ENCODE peak calls at places on chromosomes 4 and X, in seven cellular contexts. B is PC-3, K is Karpas-422, W is neuronal stem cell, Y is MM.1S, Z is mammary epithelial cell, P is fibroblast of lung. O is an unnamed sample.

GRCh38 chr4:90727938-90728337 is 600.7 kb downstream of the CCSER1 start:
- DNase-seq in Z (peak; percentile 43), B (peak; percentile 88), K (no peak), P (peak; percentile 40), W (peak; percentile 31), Y (no peak), O (peak; percentile 35)

GRCh38 chr4:40623707-40624106 is 6.0 kb downstream of the RBM47 start:
- DNase-seq in W (no peak), Z (no peak), Y (no peak), K (no peak), B (no peak), P (no peak), O (no peak)

GRCh38 chr4:185290656-185291055 is 81.3 kb downstream of the SNX25 start:
- DNase-seq in P (no peak), B (no peak), Z (no peak), K (no peak), W (no peak), Y (no peak), O (no peak)

GRCh38 chr4:3827616-3828492 is 61.7 kb downstream of the ADRA2C start:
- DNase-seq in Z (no peak), W (no peak), Y (no peak), B (peak; percentile 25), P (peak; percentile 18), K (no peak), O (no peak)

GRCh38 chr4:56976878-56977320 is 507 bp downstream of the NOA1 start:
- DNase-seq in P (no peak), K (peak; percentile 74), Y (peak; percentile 69), Z (peak; percentile 63), B (peak; percentile 76), W (peak; percentile 29), O (no peak)

GRCh38 chr4:86542319-86543027 is 51.6 kb upstream of the PTPN13 start:
- DNase-seq in W (no peak), Y (no peak), K (no peak), Z (no peak), P (no peak), B (no peak), O (no peak)

GRCh38 chr4:150938417-150938816 is 76.7 kb downstream of the LRBA start:
- DNase-seq in Z (no peak), W (peak; percentile 54), P (no peak), B (peak; percentile 7), K (no peak), Y (no peak), O (no peak)

GRCh38 chrX:13090261-13091110 is 46.1 kb upstream of the FAM9C start:
- DNase-seq in K (no peak), Y (no peak), P (no peak), Z (no peak), W (no peak), B (no peak), O (no peak)

GRCh38 chrX:153722704-153723350 is 1.4 kb downstream of the BCAP31 start:
- DNase-seq in B (peak; percentile 74), P (no peak), Y (no peak), W (no peak), K (no peak), Z (peak; percentile 39), O (no peak)

GRCh38 chrX:124346064-124346876 is at the start of gene SH2D1A:
- DNase-seq in Y (no peak), B (no peak), Z (no peak), W (no peak), P (no peak), K (no peak), O (no peak)

GRCh38 chrX:124307253-124307907 is 25.1 kb upstream of the TEX13D start:
- DNase-seq in K (no peak), B (no peak), Y (no peak), W (no peak), Z (no peak), P (no peak), O (no peak)

GRCh38 chrX:108139303-108139702 is 47.7 kb downstream of the ATG4A start:
- DNase-seq in Z (no peak), P (no peak), Y (no peak), W (no peak), B (peak; percentile 35), K (peak; percentile 70), O (no peak)

GRCh38 chr4:123415977-123416376 is 19.4 kb downstream of the SPRY1 start:
- DNase-seq in Z (peak; percentile 56), Y (no peak), B (peak; percentile 83), K (no peak), W (no peak), P (peak; percentile 78), O (no peak)

GRCh38 chrX:1212532-1212931 is at the start of gene CRLF2:
- DNase-seq in K (no peak), W (no peak), B (peak; percentile 49), Y (peak; percentile 37), P (no peak), Z (peak; percentile 29), O (no peak)

GRCh38 chr4:56649445-56650258 is 31.4 kb downstream of the HOPX start:
- DNase-seq in K (no peak), W (no peak), B (no peak), Y (no peak), Z (no peak), P (no peak), O (no peak)

GRCh38 chrX:116232833-116233232 is 62.3 kb downstream of the AGTR2 start:
- DNase-seq in K (no peak), B (peak; percentile 85), P (peak; percentile 77), W (no peak), Z (peak; percentile 86), Y (no peak), O (peak; percentile 5)

GRCh38 chr4:53010320-53010719 is 148.2 kb downstream of the RASL11B start:
- DNase-seq in B (no peak), K (peak; percentile 9), Y (no peak), W (no peak), Z (no peak), P (peak; percentile 66), O (no peak)

GRCh38 chrX:150092549-150092948 is 154.3 kb upstream of the EOLA2 start:
- DNase-seq in Z (no peak), K (no peak), B (no peak), Y (no peak), P (no peak), W (no peak), O (no peak)

GRCh38 chr4:133775881-133776280 is 425.7 kb downstream of the PABPC4L start:
- DNase-seq in K (no peak), B (peak; percentile 54), Y (no peak), W (no peak), P (peak; percentile 74), Z (peak; percentile 19), O (no peak)

GRCh38 chr4:107283587-107284559 is 247.8 kb upstream of the DKK2 start:
- DNase-seq in K (no peak), P (peak; percentile 97), B (peak; percentile 27), W (no peak), Y (no peak), Z (peak; percentile 88), O (peak; percentile 72)

GRCh38 chr4:162683659-162684370 is 482.9 kb downstream of the NAF1 start:
- DNase-seq in W (no peak), Z (peak; percentile 52), Y (no peak), K (no peak), B (peak; percentile 67), P (peak; percentile 70), O (no peak)

GRCh38 chrX:12327836-12328235 is 189.6 kb downstream of the FRMPD4 start:
- DNase-seq in K (no peak), Y (no peak), Z (peak; percentile 4), P (no peak), B (peak; percentile 15), W (no peak), O (no peak)

GRCh38 chr4:75696036-75696435 is 22.8 kb upstream of the G3BP2 start:
- DNase-seq in B (no peak), P (no peak), Z (no peak), K (no peak), Y (no peak), W (no peak), O (no peak)

GRCh38 chrX:13793897-13794296 is 23.0 kb downstream of the GPM6B start:
- DNase-seq in Z (no peak), K (no peak), B (no peak), Y (no peak), P (no peak), W (no peak), O (no peak)

GRCh38 chrX:16797841-16798240 is 11.6 kb downstream of the TXLNG start:
- DNase-seq in P (no peak), B (no peak), Y (no peak), W (no peak), K (no peak), Z (no peak), O (no peak)

GRCh38 chr4:139403457-139403856 is 50.5 kb upstream of the RAB33B start:
- DNase-seq in P (no peak), Z (no peak), W (no peak), Y (no peak), K (no peak), B (peak; percentile 10), O (no peak)

DNA sequence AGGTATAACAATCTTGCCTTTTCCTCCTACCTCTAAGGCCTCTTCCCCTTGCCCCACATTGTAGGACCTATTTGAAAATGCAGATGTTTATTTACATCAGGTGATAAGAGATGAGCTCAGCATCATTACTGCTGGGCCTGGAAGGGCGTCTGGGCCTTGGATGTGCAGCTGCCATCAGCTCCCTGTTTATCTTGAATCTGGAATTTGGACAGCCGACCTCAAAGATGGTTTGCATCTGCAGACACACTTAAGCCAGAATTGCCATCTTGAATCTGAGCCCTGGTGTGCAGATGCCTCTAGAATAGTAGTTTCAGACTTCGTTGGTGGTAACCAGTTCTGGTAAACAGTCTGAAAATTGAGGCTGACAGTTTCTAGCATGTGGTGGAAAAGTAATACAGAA is 59.0 kb downstream of the FAM193A start:
- DNase-seq in W (no peak), Z (no peak), B (no peak), Y (no peak), P (no peak), K (no peak), O (no peak)
- H3K4me2 ChIP-seq in W (no peak overlapping the region), Z (no peak overlapping the region), B (no peak overlapping the region), Y (no peak overlapping the region), P (no peak overlapping the region), K (no peak overlapping the region), O (no peak overlapping the region)

DNA sequence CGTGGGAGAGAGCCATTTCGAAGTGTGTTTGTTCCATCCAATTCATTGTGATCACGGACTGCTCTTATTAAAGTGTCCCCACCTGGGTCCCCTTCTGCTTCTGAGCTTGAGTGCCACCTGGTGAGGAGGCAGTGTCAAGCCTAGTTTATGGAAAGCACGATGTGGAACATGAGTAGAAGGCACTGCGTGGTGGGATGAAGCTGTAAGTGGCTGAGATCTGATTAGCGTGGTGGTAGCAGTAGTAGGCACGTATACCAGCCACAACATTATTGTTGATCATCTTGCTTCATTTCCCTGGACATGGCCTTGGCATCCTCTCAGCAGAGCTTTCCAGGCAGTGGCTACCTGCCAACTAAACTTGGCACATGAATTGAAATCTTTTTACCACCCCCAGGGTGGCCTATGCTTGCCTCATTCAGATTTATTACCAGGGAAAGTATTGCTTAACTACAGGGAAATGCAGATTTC is 46.4 kb downstream of the GPAT3 start:
- DNase-seq in W (no peak), K (peak; percentile 64), Y (no peak), P (peak; percentile 11), Z (peak; percentile 72), B (peak; percentile 73), O (no peak)
- H3K9ac ChIP-seq in W (no peak overlapping the region), K (no peak overlapping the region), Y (no peak overlapping the region), P (no peak overlapping the region), Z (no peak overlapping the region), B (no peak overlapping the region), O (no peak overlapping the region)

GRCh38 chr4:147789596-147789995 is 57.7 kb downstream of the ARHGAP10 start:
- DNase-seq in P (no peak), Y (no peak), W (no peak), Z (no peak), K (no peak), B (no peak), O (no peak)
- H2AFZ ChIP-seq in P (no peak overlapping the region), Y (no peak overlapping the region), W (no peak overlapping the region), Z (no peak overlapping the region), K (no peak overlapping the region), B (no peak overlapping the region), O (no peak overlapping the region)

GRCh38 chr4:187541666-187542065 is 453.9 kb upstream of the ZFP42 start:
- DNase-seq in W (no peak), B (peak; percentile 5), Z (no peak), K (no peak), Y (no peak), P (no peak), O (no peak)
- H3K4me2 ChIP-seq in W (no peak overlapping the region), B (no peak overlapping the region), Z (no peak overlapping the region), K (no peak overlapping the region), Y (no peak overlapping the region), P (no peak overlapping the region), O (no peak overlapping the region)